ENCODE peak calls at places on chromosome 16, in four cellular contexts. S is K562, O is HCT116, P is HepG2. T is an unnamed sample.
A peak's percentile ranks its signal among the peaks of the same experiment; 100 is the strongest.

GRCh38 chr16:16141141-16141540 is 82.2 kb downstream of the ABCC6 start:
- DNase-seq in S (no peak), O (no peak), P (no peak), T (no peak)

GRCh38 chr16:84700518-84701277 is 898 bp downstream of the USP10 start:
- DNase-seq in S (no peak), O (no peak), P (no peak), T (no peak)

GRCh38 chr16:89150090-89150835 is 21.3 kb upstream of the CDH15 start:
- DNase-seq in S (no peak), O (no peak), P (no peak), T (no peak)

GRCh38 chr16:85570735-85571562 is 42.2 kb upstream of the GSE1 start:
- DNase-seq in S (peak; percentile 84), O (no peak), P (no peak), T (no peak)

GRCh38 chr16:58507195-58507962 is 7.4 kb downstream of the NDRG4 start:
- DNase-seq in S (no peak), O (no peak), P (no peak), T (no peak)

GRCh38 chr16:4743217-4743897 is 9.0 kb downstream of the DNAAF8 start:
- DNase-seq in S (no peak), O (no peak), P (no peak), T (no peak)

GRCh38 chr16:88407807-88408206 is 25.0 kb downstream of the ZNF469 start:
- DNase-seq in S (no peak), O (no peak), P (no peak), T (no peak)

GRCh38 chr16:77211880-77212735 is 12.9 kb downstream of the SYCE1L start:
- DNase-seq in S (peak; percentile 88), O (no peak), P (no peak), T (no peak)

GRCh38 chr16:268141-269053 is 7.3 kb downstream of the RGS11 start:
- DNase-seq in S (no peak), O (no peak), P (no peak), T (no peak)

GRCh38 chr16:14490281-14490680 is 139.8 kb downstream of the PARN start:
- DNase-seq in S (no peak), O (no peak), P (no peak), T (no peak)

GRCh38 chr16:15775209-15775608 is 81.6 kb downstream of the MYH11 start:
- DNase-seq in S (no peak), O (peak; percentile 50), P (no peak), T (no peak)

GRCh38 chr16:15493416-15494181 is 59.2 kb downstream of the BMERB1 start:
- DNase-seq in S (no peak), O (no peak), P (no peak), T (no peak)

GRCh38 chr16:57256601-57257395 is 11.7 kb downstream of the ARL2BP start:
- DNase-seq in S (peak; percentile 39), O (no peak), P (no peak), T (no peak)

GRCh38 chr16:70433456-70434103 is 5.3 kb downstream of the ST3GAL2 start:
- DNase-seq in S (peak; percentile 13), O (no peak), P (no peak), T (no peak)

DNA sequence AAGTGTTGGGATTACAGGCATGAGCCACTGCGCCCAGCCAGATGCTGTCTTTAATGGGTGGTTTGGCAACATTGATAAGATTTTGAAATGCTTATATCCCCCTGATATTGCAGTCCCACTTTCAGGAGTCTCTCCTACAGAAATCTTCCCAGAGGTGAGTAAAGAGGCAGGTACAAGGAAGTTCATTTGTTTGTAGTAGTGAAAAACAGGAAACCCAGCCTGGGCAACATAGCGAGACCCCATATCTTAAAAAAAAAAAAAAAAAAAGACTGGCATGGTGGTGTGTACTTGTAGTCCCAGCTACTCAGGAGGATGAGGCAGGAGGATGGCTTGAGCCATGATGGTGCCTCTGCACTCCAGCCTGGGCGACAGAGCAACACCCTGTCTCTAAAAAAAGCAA is 6.2 kb upstream of the NUPR1 start:
- DNase-seq in S (no peak), O (no peak), P (no peak), T (no peak)
- TF ChIP-seq TCF7L2 in S (no peak), O (no peak), P (no peak), T (no peak)

DNA sequence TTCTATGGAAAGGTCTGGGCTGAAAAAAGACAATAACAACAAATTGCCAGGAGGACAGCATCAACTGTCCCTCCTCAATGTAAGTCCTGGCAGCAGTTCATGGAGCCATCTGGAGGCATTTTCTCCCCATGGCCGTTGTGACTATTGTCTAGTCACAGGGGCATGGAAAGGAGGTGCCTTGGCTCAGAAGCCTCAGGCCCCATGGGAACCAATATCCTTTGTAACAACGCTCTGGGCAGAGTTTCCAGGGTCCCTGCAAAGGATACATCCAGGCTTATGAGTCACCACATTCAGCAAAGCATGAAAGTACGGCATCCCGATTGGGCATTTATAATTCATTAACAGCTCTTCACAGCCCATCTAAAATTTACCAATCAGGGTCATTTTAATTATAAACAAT is 85.2 kb downstream of the GLG1 start:
- DNase-seq in S (no peak), O (no peak), P (no peak), T (no peak)
- TF ChIP-seq TCF7L2 in S (no peak), O (no peak), P (no peak), T (no peak)

GRCh38 chr16:47574091-47575054 is 113.2 kb downstream of the PHKB start:
- DNase-seq in S (no peak), O (no peak), P (no peak), T (no peak)
- TF ChIP-seq TCF7L2 in S (no peak), O (no peak), P (no peak), T (no peak)

DNA sequence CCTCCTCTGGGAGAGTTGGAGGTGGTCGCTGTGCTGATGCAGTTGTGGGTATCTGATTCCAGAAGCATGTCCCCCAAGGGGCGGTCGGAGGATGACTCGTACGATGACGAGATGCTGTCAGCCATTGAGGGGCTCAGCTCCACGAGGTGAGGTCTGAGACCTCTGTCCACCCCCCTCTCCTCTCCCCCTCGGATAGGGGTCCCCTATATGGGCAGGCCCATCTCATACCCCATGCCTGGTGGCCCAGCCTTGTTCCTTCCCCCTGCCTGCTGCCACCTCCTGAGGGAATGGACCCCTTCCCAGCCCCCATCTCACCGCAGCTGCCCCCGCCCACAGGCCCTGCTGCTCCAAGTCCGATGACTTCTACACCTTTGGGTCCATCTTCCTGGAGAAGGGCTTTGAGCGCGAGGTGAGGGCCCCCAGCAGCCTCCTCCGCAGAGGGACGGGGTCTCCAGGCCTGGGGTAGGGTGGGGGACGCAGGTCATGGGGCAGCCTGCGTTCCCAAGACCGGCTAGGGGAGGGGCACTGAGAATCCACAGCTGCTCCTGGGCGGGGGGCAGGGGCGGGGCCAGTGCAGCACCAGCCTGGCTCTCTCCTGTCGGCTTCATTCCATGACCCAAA is 39.2 kb downstream of the ADCY7 start:
- DNase-seq in S (no peak), O (no peak), P (no peak), T (no peak)
- TF ChIP-seq TCF7L2 in S (no peak), O (no peak), P (no peak), T (no peak)

GRCh38 chr16:50384500-50385122 is 15.8 kb upstream of the BRD7 start:
- DNase-seq in S (no peak), O (no peak), P (no peak), T (no peak)
- TF ChIP-seq TCF7L2 in S (no peak), O (no peak), P (no peak), T (no peak)

GRCh38 chr16:2963611-2964415 is at the start of gene KREMEN2:
- DNase-seq in S (peak; percentile 86), O (peak; percentile 74), P (peak; percentile 56), T (no peak)
- TF ChIP-seq TCF7L2 in S (no peak), O (no peak), P (no peak), T (peak; percentile 15)

GRCh38 chr16:3383045-3383448 is 17.8 kb downstream of the ZSCAN32 start:
- DNase-seq in S (no peak), O (no peak), P (no peak), T (no peak)
- TF ChIP-seq TCF7L2 in S (no peak), O (no peak), P (no peak), T (no peak)